ENCODE peak calls at places on chromosome 2, in six cellular contexts. A, B, K, Z, D and R are unnamed samples.
A peak's percentile ranks its signal among the peaks of the same experiment; 100 is the strongest.

GRCh38 chr2:69026026-69026425 is 13.0 kb downstream of the ANTXR1 start:
- DNase-seq in A (no peak), B (peak; percentile 61), K (no peak), Z (no peak), D (peak; percentile 58), R (peak; percentile 41)

GRCh38 chr2:80461505-80462197 is 157.1 kb upstream of the LRRTM1 start:
- DNase-seq in A (no peak), B (no peak), K (no peak), Z (no peak), D (no peak), R (no peak)

GRCh38 chr2:119451336-119452050 is 19.8 kb downstream of the TMEM37 start:
- DNase-seq in A (no peak), B (no peak), K (no peak), Z (no peak), D (no peak), R (no peak)

GRCh38 chr2:144350151-144350802 is 169.6 kb downstream of the ZEB2 start:
- DNase-seq in A (no peak), B (no peak), K (no peak), Z (no peak), D (peak; percentile 84), R (peak; percentile 81)

GRCh38 chr2:120397362-120397811 is 51.5 kb downstream of the INHBB start:
- DNase-seq in A (no peak), B (no peak), K (peak; percentile 77), Z (no peak), D (no peak), R (no peak)

GRCh38 chr2:18049325-18049724 is 170.9 kb downstream of the KCNS3 start:
- DNase-seq in A (no peak), B (no peak), K (no peak), Z (no peak), D (no peak), R (no peak)

GRCh38 chr2:6524678-6525367 is 340.9 kb downstream of the CMPK2 start:
- DNase-seq in A (peak; percentile 73), B (peak; percentile 11), K (no peak), Z (no peak), D (no peak), R (peak; percentile 16)

GRCh38 chr2:38146302-38146916 is 70.5 kb upstream of the CYP1B1 start:
- DNase-seq in A (no peak), B (peak; percentile 55), K (peak; percentile 74), Z (peak; percentile 50), D (peak; percentile 91), R (peak; percentile 98)

GRCh38 chr2:219851801-219852481 is 224.5 kb downstream of the SLC4A3 start:
- DNase-seq in A (no peak), B (no peak), K (peak; percentile 13), Z (peak; percentile 18), D (peak; percentile 2), R (peak; percentile 3)

GRCh38 chr2:207750876-207751275 is 18.8 kb downstream of the FZD5 start:
- DNase-seq in A (no peak), B (no peak), K (no peak), Z (no peak), D (no peak), R (no peak)

GRCh38 chr2:161746891-161747535 is 122.8 kb downstream of the SLC4A10 start:
- DNase-seq in A (no peak), B (no peak), K (no peak), Z (no peak), D (no peak), R (no peak)

GRCh38 chr2:230326453-230327417 is at the start of gene SP140L:
- DNase-seq in A (no peak), B (peak; percentile 77), K (peak; percentile 31), Z (peak; percentile 73), D (peak; percentile 83), R (peak; percentile 85)

GRCh38 chr2:20617081-20617575 is 33.8 kb downstream of the HS1BP3 start:
- DNase-seq in A (peak; percentile 54), B (peak; percentile 47), K (no peak), Z (peak; percentile 89), D (peak; percentile 83), R (no peak)

DNA sequence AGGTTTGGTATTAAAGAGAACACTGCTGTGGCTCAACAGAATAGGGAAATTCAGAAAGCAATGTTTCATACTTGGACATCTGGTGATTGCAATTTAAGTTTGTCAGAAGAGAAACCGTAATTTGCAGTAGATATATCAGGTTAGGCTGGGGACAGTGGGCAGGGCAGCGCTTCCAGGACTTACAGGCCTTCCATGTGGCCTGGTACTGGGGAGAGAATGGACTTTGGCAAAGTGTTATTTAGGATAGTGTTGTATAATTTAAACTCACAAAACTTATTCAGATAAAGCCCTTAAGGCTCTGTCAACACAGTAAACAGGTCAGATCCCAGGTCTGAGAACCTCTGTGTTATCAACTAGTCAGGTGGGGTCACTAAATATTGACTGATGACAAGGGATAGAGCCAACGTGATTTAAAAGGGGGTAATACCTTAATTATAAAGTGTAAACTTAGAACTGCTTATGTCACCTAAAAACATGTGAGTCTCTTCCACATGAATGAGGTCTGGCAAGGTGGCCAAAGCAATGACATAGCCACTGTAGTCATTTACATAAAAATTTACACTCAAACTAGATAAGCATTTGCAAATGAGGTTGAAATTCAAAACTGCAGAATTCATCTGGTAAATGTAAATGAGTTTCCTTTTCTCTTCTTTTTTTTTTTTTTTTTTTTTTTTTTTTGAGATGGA is 80.2 kb upstream of the DNMT3A start:
- DNase-seq in A (no peak), B (no peak), K (no peak), Z (no peak), D (no peak), R (no peak)
- H3K4me3 ChIP-seq in A (no peak overlapping the region), B (no peak overlapping the region), K (no peak overlapping the region), Z (no peak overlapping the region), D (no peak overlapping the region), R (no peak overlapping the region)

DNA sequence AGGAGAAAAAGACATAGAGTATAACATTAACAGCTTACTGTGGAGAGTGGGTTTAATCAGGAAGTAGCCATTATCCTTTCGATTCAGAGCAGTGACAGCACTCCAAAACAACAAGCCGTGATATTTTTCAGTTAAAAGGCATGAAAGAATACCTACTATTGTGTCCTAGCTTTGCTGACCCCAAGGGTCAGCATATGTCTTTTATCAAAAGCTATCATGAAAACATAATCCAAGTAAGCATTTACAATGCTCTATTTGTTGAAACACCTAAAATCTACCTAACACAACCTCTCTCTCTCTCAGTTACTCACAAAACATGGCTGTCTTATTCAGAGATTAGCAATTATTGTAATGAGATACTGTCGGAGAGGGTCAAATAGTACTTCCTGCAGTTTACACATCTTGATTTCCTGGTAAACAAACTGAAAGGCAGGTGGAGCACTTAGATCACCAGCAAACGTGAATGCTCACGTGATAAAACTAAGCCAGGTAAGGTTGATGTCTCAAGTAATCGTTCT is 100.0 kb downstream of the BAZ2B start:
- DNase-seq in A (peak; percentile 49), B (peak; percentile 63), K (peak; percentile 12), Z (no peak), D (peak; percentile 40), R (peak; percentile 59)
- H3K4me3 ChIP-seq in A (peak overlapping the region; percentile 53), B (peak overlapping the region; percentile 22), K (peak overlapping the region; percentile 30), Z (peak overlapping the region; percentile 65), D (peak overlapping the region; percentile 19), R (peak overlapping the region; percentile 34)

GRCh38 chr2:113697516-113697915 is 58.9 kb downstream of the SLC35F5 start:
- DNase-seq in A (no peak), B (no peak), K (no peak), Z (no peak), D (no peak), R (no peak)

GRCh38 chr2:113703404-113704299 is 52.8 kb downstream of the SLC35F5 start:
- DNase-seq in A (peak; percentile 15), B (no peak), K (no peak), Z (no peak), D (no peak), R (no peak)

GRCh38 chr2:113705982-113706523 is 50.4 kb downstream of the SLC35F5 start:
- DNase-seq in A (no peak), B (no peak), K (no peak), Z (no peak), D (no peak), R (no peak)

GRCh38 chr2:113699048-113699447 is 57.4 kb downstream of the SLC35F5 start:
- DNase-seq in A (no peak), B (no peak), K (no peak), Z (no peak), D (no peak), R (no peak)

DNA sequence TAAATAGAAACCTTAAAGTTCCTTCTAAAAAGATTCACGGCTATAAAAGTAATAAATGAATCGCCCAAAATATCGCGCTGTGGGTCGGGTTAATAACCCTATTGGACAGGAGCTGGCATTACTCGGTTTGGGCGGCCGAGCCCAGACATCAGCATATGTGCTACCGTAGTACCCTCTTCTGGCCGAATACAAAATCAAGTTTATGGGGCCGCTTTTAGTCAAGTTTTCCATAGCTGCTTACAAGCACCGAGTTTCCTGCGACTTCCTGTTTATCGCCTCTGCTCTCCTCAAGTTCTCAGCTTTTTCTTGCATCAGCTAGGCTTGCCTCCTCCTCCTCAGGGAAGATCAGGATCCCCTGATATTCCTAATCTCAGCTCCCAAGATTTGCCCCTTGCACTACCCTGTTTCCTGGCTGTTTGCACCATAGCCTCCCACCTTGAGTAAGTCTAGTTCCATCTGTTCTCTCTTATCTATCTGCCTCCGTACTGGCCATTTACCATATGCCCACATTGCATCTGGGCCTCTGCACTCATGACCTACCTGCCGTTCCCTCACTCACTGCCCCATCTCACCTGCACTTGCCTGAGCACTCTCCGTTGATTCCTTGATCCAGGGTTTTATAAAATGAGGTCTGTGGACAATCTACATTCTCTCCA is 56.1 kb downstream of the SLC35F5 start:
- DNase-seq in A (peak; percentile 57), B (peak; percentile 28), K (no peak), Z (peak; percentile 48), D (peak; percentile 44), R (no peak)
- H3K4me3 ChIP-seq in A (no peak overlapping the region), B (no peak overlapping the region), K (no peak overlapping the region), Z (peak overlapping the region; percentile 46), D (no peak overlapping the region), R (no peak overlapping the region)

GRCh38 chr2:113234721-113235346 is 43.9 kb downstream of the PAX8 start:
- DNase-seq in A (no peak), B (no peak), K (no peak), Z (no peak), D (no peak), R (no peak)

GRCh38 chr2:113233593-113234550 is 44.8 kb downstream of the PAX8 start:
- DNase-seq in A (no peak), B (no peak), K (no peak), Z (no peak), D (no peak), R (no peak)

GRCh38 chr2:113237604-113238003 is 41.1 kb downstream of the PAX8 start:
- DNase-seq in A (no peak), B (no peak), K (no peak), Z (no peak), D (no peak), R (no peak)

GRCh38 chr2:113240150-113240914 is 38.4 kb downstream of the PAX8 start:
- DNase-seq in A (peak; percentile 89), B (peak; percentile 92), K (peak; percentile 74), Z (peak; percentile 90), D (peak; percentile 95), R (peak; percentile 95)

DNA sequence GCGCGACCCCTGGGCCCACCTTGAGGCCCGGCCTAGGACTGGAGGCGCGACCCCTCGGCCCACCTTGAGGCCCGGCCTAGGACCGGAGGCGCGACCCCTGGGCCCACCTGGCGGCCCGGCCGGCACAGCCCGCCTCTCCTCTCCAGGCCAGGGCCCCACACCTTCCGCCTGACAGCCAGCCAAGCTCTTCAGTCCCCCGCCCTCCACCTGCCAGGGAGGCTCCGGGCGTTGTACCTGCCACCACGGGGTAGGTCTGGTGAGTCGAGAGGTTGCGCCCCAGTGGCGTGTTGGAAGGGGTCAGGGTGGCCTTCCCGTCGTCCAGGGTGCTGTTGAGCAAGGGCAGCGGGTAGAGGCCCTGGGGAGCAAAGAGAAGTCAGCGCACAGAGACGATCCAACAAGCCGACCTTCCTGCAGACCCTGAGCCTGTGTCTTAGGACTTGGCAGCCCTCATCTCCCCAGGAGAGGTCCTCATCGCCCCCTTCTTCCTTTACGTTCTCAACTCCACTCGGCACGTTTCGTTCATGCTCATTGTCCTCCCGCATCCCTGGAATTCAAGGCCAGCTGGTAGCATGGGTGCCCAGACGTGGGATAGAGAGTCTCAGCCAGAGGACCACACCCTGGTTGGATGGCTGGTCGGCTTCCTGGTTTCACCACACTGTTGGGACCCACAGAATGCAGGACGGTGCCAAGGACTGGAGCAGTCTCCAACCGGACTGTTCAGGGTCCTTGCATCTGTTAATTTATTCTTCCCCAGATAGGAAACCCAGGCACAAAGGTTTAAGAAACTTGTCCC is 42.2 kb downstream of the PAX8 start:
- DNase-seq in A (no peak), B (no peak), K (no peak), Z (no peak), D (no peak), R (no peak)
- H3K4me3 ChIP-seq in A (no peak overlapping the region), B (no peak overlapping the region), K (peak overlapping the region; percentile 72), Z (peak overlapping the region; percentile 66), D (peak overlapping the region; percentile 42), R (no peak overlapping the region)